ENCODE peak calls at places on chromosomes 13 and 19, in four cellular contexts. W is hepatocyte, O is H9, K is AG09309. Z is an unnamed sample.

GRCh38 chr13:27354379-27354778 is 70.0 kb upstream of the GTF3A start:
- DNase-seq in O (no peak), K (no peak), W (no peak), Z (no peak)

GRCh38 chr19:47445937-47446402 is 25.7 kb downstream of the SLC8A2 start:
- DNase-seq in K (no peak), W (peak; percentile 70), O (peak; percentile 75), Z (peak; percentile 75)

GRCh38 chr13:53778937-53779336 is 750.3 kb downstream of the OLFM4 start:
- DNase-seq in K (no peak), O (no peak), W (no peak), Z (no peak)

GRCh38 chr19:49331616-49332055 is 3.6 kb upstream of the CD37 start:
- DNase-seq in O (peak; percentile 71), W (peak; percentile 67), K (no peak), Z (no peak)

GRCh38 chr13:112892759-112893569 is 76.0 kb upstream of the MCF2L start:
- DNase-seq in K (no peak), O (no peak), W (peak; percentile 79), Z (peak; percentile 28)

GRCh38 chr13:72163671-72164070 is 296.7 kb upstream of the DACH1 start:
- DNase-seq in W (no peak), O (no peak), K (no peak), Z (no peak)

GRCh38 chr19:43290568-43291359 is 21.4 kb upstream of the PSG9 start:
- DNase-seq in W (no peak), K (no peak), O (no peak), Z (peak; percentile 45)

GRCh38 chr19:15210323-15210774 is 9.6 kb upstream of the NOTCH3 start:
- DNase-seq in O (no peak), W (peak; percentile 40), K (peak; percentile 21), Z (no peak)

GRCh38 chr19:47780215-47780551 is 1.7 kb downstream of the SELENOW start:
- DNase-seq in O (no peak), W (no peak), K (no peak), Z (no peak)

GRCh38 chr19:41886761-41887710 is 4.1 kb downstream of the ARHGEF1 start:
- DNase-seq in W (no peak), K (no peak), O (no peak), Z (no peak)

GRCh38 chr19:2469102-2469914 is 6.6 kb upstream of the GADD45B start:
- DNase-seq in K (no peak), O (peak; percentile 83), W (peak; percentile 45), Z (peak; percentile 56)

DNA sequence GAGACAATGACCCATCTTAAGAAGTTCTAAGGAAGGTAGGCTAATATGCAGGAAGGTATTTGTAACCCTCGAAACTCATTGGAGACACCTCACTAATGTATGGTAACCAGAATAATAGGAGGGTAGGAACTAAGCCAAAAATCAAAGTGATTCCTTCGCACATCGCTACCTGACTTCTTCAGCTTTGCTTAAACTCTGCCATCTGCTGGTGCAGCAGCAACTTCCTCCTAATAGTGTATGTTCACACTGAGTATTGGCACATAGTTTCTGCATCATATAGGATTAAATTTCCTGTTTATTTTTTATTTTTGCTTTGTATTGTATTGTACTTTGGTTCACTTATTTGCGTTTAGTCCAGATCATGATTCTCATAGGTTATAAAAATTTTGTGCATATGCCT is 676.2 kb downstream of the GPC5 start:
- DNase-seq in W (peak; percentile 35), K (no peak), O (peak; percentile 35), Z (no peak)
- TF ChIP-seq CTCF in W (peak; percentile 59), K (no peak), O (peak; percentile 73), Z (peak; percentile 35)

DNA sequence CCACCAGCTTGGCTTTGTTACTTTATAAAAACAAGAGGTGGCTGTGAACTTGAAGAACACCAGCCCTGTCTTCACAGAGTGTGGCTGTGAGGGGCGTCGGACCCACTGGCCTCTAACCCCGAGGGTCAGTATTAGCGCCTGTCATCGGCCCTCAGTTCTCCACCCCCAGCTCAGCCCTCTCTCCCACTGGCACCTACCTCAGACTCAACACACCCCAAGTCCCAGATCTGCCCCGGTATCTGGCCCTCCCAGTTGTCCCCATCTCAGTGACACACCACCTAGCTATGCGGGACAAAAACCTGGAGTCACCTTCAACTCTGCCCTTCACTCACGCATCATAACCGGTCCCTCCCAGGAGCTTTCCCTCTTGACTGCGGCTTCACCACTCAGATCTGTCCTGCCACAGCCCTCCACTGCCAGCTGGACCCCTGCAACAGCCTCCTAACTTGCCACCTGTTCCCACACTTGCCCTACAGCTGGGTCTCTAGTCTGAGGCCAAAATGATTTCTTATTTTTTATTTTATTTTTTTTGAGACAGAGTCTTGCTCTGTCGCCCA is 45.4 kb downstream of the PEPD start:
- DNase-seq in K (no peak), O (peak; percentile 11), W (no peak), Z (no peak)
- TF ChIP-seq CTCF in K (no peak), O (no peak), W (no peak), Z (no peak)

GRCh38 chr19:18487576-18488402 is 34.1 kb downstream of the ELL start:
- DNase-seq in W (no peak), K (no peak), O (no peak), Z (no peak)
- TF ChIP-seq CTCF in W (no peak), K (peak; percentile 41), O (peak; percentile 15), Z (no peak)

GRCh38 chr19:32104465-32105235 is 240.8 kb upstream of the ZNF507 start:
- DNase-seq in W (peak; percentile 83), K (no peak), O (no peak), Z (no peak)
- TF ChIP-seq CTCF in W (peak; percentile 21), K (no peak), O (no peak), Z (no peak)

Z was measured in glutamatergic neuron.